ENCODE peak calls at places on chromosomes 4 and X, in seven cellular contexts. F, S, A, Y, P, I and N are unnamed samples.
A peak's percentile ranks its signal among the peaks of the same experiment; 100 is the strongest.

GRCh38 chrX:4708970-4709760 is 995.7 kb upstream of the PRKX start:
- DNase-seq in F (no peak), S (no peak), A (no peak), Y (no peak), P (no peak), I (no peak), N (no peak)

GRCh38 chrX:67692246-67692645 is 148.4 kb downstream of the AR start:
- DNase-seq in F (no peak), S (no peak), A (no peak), Y (no peak), P (peak; percentile 1), I (no peak), N (no peak)

GRCh38 chr4:185201983-185202962 is 1.5 kb downstream of the CFAP97 start:
- DNase-seq in F (no peak), S (no peak), A (no peak), Y (peak; percentile 54), P (peak; percentile 76), I (no peak), N (no peak)

GRCh38 chrX:39850630-39851152 is 247.1 kb downstream of the BCOR start:
- DNase-seq in F (no peak), S (no peak), A (no peak), Y (no peak), P (no peak), I (no peak), N (peak; percentile 87)

GRCh38 chrX:3160771-3161170 is 119.5 kb downstream of the ARSF start:
- DNase-seq in F (no peak), S (no peak), A (no peak), Y (no peak), P (no peak), I (no peak), N (no peak)

GRCh38 chrX:148567229-148567628 is 66.8 kb downstream of the AFF2 start:
- DNase-seq in F (no peak), S (no peak), A (no peak), Y (no peak), P (peak; percentile 12), I (no peak), N (no peak)

GRCh38 chr4:14790487-14790886 is 211.8 kb upstream of the CPEB2 start:
- DNase-seq in F (no peak), S (no peak), A (no peak), Y (no peak), P (no peak), I (no peak), N (no peak)

GRCh38 chr4:76982638-76983579 is 33.4 kb downstream of the SEPTIN11 start:
- DNase-seq in F (no peak), S (no peak), A (no peak), Y (no peak), P (no peak), I (no peak), N (no peak)

GRCh38 chr4:19005211-19005610 is 983.7 kb upstream of the LCORL start:
- DNase-seq in F (no peak), S (no peak), A (no peak), Y (no peak), P (peak; percentile 36), I (no peak), N (no peak)

GRCh38 chr4:5098176-5098575 is 46.9 kb downstream of the STK32B start:
- DNase-seq in F (no peak), S (no peak), A (no peak), Y (no peak), P (no peak), I (no peak), N (no peak)

GRCh38 chr4:6626066-6626465 is 14.4 kb upstream of the MRFAP1 start:
- DNase-seq in F (no peak), S (no peak), A (no peak), Y (no peak), P (no peak), I (no peak), N (no peak)

GRCh38 chrX:18855919-18856644 is 127.8 kb downstream of the PHKA2 start:
- DNase-seq in F (no peak), S (no peak), A (no peak), Y (no peak), P (peak; percentile 9), I (no peak), N (peak; percentile 25)

GRCh38 chr4:163484906-163485305 is 9.6 kb upstream of the TMA16 start:
- DNase-seq in F (peak; percentile 12), S (no peak), A (peak; percentile 30), Y (peak; percentile 62), P (no peak), I (peak; percentile 35), N (peak; percentile 65)

GRCh38 chrX:38107028-38107427 is 100.7 kb downstream of the SYTL5 start:
- DNase-seq in F (no peak), S (no peak), A (no peak), Y (no peak), P (no peak), I (no peak), N (no peak)

GRCh38 chrX:45372151-45372550 is 171.5 kb upstream of the DIPK2B start:
- DNase-seq in F (no peak), S (no peak), A (no peak), Y (no peak), P (no peak), I (no peak), N (no peak)